ENCODE peak calls at places on chromosomes 16 and 17, in four cellular contexts. One of them, this sample, is unnamed.

GRCh38 chr16:66197668-66198278 is 168.7 kb upstream of the CDH5 start:
- DNase-seq in activated naive CD4-positive, alpha-beta T cell: no peak
- DNase-seq in EL: no peak
- DNase-seq in PC-9: no peak
- DNase-seq in this sample: no peak

GRCh38 chr16:58034786-58035185 is 9.2 kb downstream of the MMP15 start:
- DNase-seq in PC-9: no peak
- DNase-seq in EL: no peak
- DNase-seq in activated naive CD4-positive, alpha-beta T cell: no peak
- DNase-seq in this sample: no peak

GRCh38 chr16:13378151-13378550 is 476.8 kb downstream of the SHISA9 start:
- DNase-seq in EL: no peak
- DNase-seq in activated naive CD4-positive, alpha-beta T cell: no peak
- DNase-seq in PC-9: no peak
- DNase-seq in this sample: no peak

GRCh38 chr17:50059759-50060273 is 3.9 kb downstream of the ITGA3 start:
- DNase-seq in EL: peak
- DNase-seq in PC-9: no peak
- DNase-seq in activated naive CD4-positive, alpha-beta T cell: no peak
- DNase-seq in this sample: peak

GRCh38 chr17:55320594-55321506 is 56.1 kb downstream of the HLF start:
- DNase-seq in PC-9: no peak
- DNase-seq in EL: no peak
- DNase-seq in activated naive CD4-positive, alpha-beta T cell: no peak
- DNase-seq in this sample: no peak

GRCh38 chr16:49857423-49858181 is 1.7 kb upstream of the ZNF423 start:
- DNase-seq in PC-9: no peak
- DNase-seq in activated naive CD4-positive, alpha-beta T cell: peak
- DNase-seq in EL: peak
- DNase-seq in this sample: peak

GRCh38 chr16:80991792-80992430 is 14.8 kb downstream of the CMC2 start:
- DNase-seq in PC-9: no peak
- DNase-seq in EL: no peak
- DNase-seq in activated naive CD4-positive, alpha-beta T cell: no peak
- DNase-seq in this sample: no peak

GRCh38 chr17:65345261-65346060 is 208.3 kb downstream of the RGS9 start:
- DNase-seq in EL: peak
- DNase-seq in activated naive CD4-positive, alpha-beta T cell: no peak
- DNase-seq in PC-9: no peak
- DNase-seq in this sample: no peak

GRCh38 chr17:17180141-17180603 is 26.0 kb downstream of the PLD6 start:
- DNase-seq in activated naive CD4-positive, alpha-beta T cell: peak
- DNase-seq in PC-9: no peak
- DNase-seq in EL: no peak
- DNase-seq in this sample: no peak

GRCh38 chr16:3182608-3183444 is 5.2 kb upstream of the OR1F1 start:
- DNase-seq in PC-9: no peak
- DNase-seq in EL: peak
- DNase-seq in activated naive CD4-positive, alpha-beta T cell: peak
- DNase-seq in this sample: no peak

GRCh38 chr16:3020604-3021448 is 658 bp downstream of the TNFRSF12A start:
- DNase-seq in PC-9: peak
- DNase-seq in EL: peak
- DNase-seq in activated naive CD4-positive, alpha-beta T cell: peak
- DNase-seq in this sample: no peak

This sample was measured in MV-4-11.